ENCODE peak calls at places on chromosomes 6 and 20, in ten cellular contexts. One of them, this sample, is unnamed.

GRCh38 chr6:134564705-134565104 is 246.8 kb upstream of the SGK1 start:
- DNase-seq in Calu3: no peak
- DNase-seq in activated CD4-positive, alpha-beta T cell treated with anti-CD3 and anti-CD28 coated beads for 48 hours: no peak
- DNase-seq in KG1: no peak
- DNase-seq in A673: no peak
- DNase-seq in mucosa of gallbladder: no peak
- DNase-seq in left colon: no peak
- DNase-seq in IMR-90: no peak
- DNase-seq in fibroblast of the aortic adventitia: no peak
- DNase-seq in CD8-positive, alpha-beta memory T cell: no peak
- DNase-seq in this sample: peak

GRCh38 chr20:63024573-63025392 is 18.0 kb upstream of the BHLHE23 start:
- DNase-seq in Calu3: no peak
- DNase-seq in activated CD4-positive, alpha-beta T cell treated with anti-CD3 and anti-CD28 coated beads for 48 hours: no peak
- DNase-seq in KG1: no peak
- DNase-seq in A673: no peak
- DNase-seq in mucosa of gallbladder: no peak
- DNase-seq in left colon: no peak
- DNase-seq in IMR-90: no peak
- DNase-seq in fibroblast of the aortic adventitia: no peak
- DNase-seq in CD8-positive, alpha-beta memory T cell: no peak
- DNase-seq in this sample: no peak

GRCh38 chr6:141551318-141551717 is 581.4 kb upstream of the GJE1 start:
- DNase-seq in Calu3: no peak
- DNase-seq in activated CD4-positive, alpha-beta T cell treated with anti-CD3 and anti-CD28 coated beads for 48 hours: no peak
- DNase-seq in KG1: no peak
- DNase-seq in A673: peak
- DNase-seq in mucosa of gallbladder: no peak
- DNase-seq in left colon: no peak
- DNase-seq in IMR-90: no peak
- DNase-seq in fibroblast of the aortic adventitia: no peak
- DNase-seq in CD8-positive, alpha-beta memory T cell: no peak
- DNase-seq in this sample: no peak

GRCh38 chr20:23166563-23166962 is 80.4 kb upstream of the CD93 start:
- DNase-seq in Calu3: no peak
- DNase-seq in activated CD4-positive, alpha-beta T cell treated with anti-CD3 and anti-CD28 coated beads for 48 hours: no peak
- DNase-seq in KG1: no peak
- DNase-seq in A673: no peak
- DNase-seq in mucosa of gallbladder: no peak
- DNase-seq in left colon: no peak
- DNase-seq in IMR-90: no peak
- DNase-seq in fibroblast of the aortic adventitia: no peak
- DNase-seq in CD8-positive, alpha-beta memory T cell: no peak
- DNase-seq in this sample: no peak

GRCh38 chr6:8219352-8219943 is 117.1 kb upstream of the EEF1E1 start:
- DNase-seq in Calu3: peak
- DNase-seq in activated CD4-positive, alpha-beta T cell treated with anti-CD3 and anti-CD28 coated beads for 48 hours: peak
- DNase-seq in KG1: peak
- DNase-seq in A673: peak
- DNase-seq in mucosa of gallbladder: peak
- DNase-seq in left colon: peak
- DNase-seq in IMR-90: peak
- DNase-seq in fibroblast of the aortic adventitia: peak
- DNase-seq in CD8-positive, alpha-beta memory T cell: peak
- DNase-seq in this sample: peak

GRCh38 chr6:18242062-18242851 is 22.1 kb downstream of the DEK start:
- DNase-seq in Calu3: no peak
- DNase-seq in activated CD4-positive, alpha-beta T cell treated with anti-CD3 and anti-CD28 coated beads for 48 hours: no peak
- DNase-seq in KG1: no peak
- DNase-seq in A673: no peak
- DNase-seq in mucosa of gallbladder: no peak
- DNase-seq in left colon: no peak
- DNase-seq in IMR-90: peak
- DNase-seq in fibroblast of the aortic adventitia: peak
- DNase-seq in CD8-positive, alpha-beta memory T cell: no peak
- DNase-seq in this sample: no peak

GRCh38 chr6:148175511-148176188 is 167.0 kb upstream of the SASH1 start:
- DNase-seq in Calu3: no peak
- DNase-seq in activated CD4-positive, alpha-beta T cell treated with anti-CD3 and anti-CD28 coated beads for 48 hours: no peak
- DNase-seq in KG1: no peak
- DNase-seq in A673: no peak
- DNase-seq in mucosa of gallbladder: no peak
- DNase-seq in left colon: no peak
- DNase-seq in IMR-90: peak
- DNase-seq in fibroblast of the aortic adventitia: peak
- DNase-seq in CD8-positive, alpha-beta memory T cell: no peak
- DNase-seq in this sample: no peak

GRCh38 chr6:75128881-75129570 is 76.8 kb downstream of the COL12A1 start:
- DNase-seq in Calu3: no peak
- DNase-seq in activated CD4-positive, alpha-beta T cell treated with anti-CD3 and anti-CD28 coated beads for 48 hours: no peak
- DNase-seq in KG1: no peak
- DNase-seq in A673: no peak
- DNase-seq in mucosa of gallbladder: no peak
- DNase-seq in left colon: no peak
- DNase-seq in IMR-90: no peak
- DNase-seq in fibroblast of the aortic adventitia: peak
- DNase-seq in CD8-positive, alpha-beta memory T cell: no peak
- DNase-seq in this sample: no peak

GRCh38 chr6:93575495-93575894 is 156.1 kb upstream of the EPHA7 start:
- DNase-seq in Calu3: no peak
- DNase-seq in activated CD4-positive, alpha-beta T cell treated with anti-CD3 and anti-CD28 coated beads for 48 hours: no peak
- DNase-seq in KG1: no peak
- DNase-seq in A673: no peak
- DNase-seq in mucosa of gallbladder: no peak
- DNase-seq in left colon: no peak
- DNase-seq in IMR-90: no peak
- DNase-seq in fibroblast of the aortic adventitia: no peak
- DNase-seq in CD8-positive, alpha-beta memory T cell: no peak
- DNase-seq in this sample: no peak

GRCh38 chr6:24918641-24919403 is 16.9 kb downstream of the RIPOR2 start:
- DNase-seq in Calu3: no peak
- DNase-seq in activated CD4-positive, alpha-beta T cell treated with anti-CD3 and anti-CD28 coated beads for 48 hours: peak
- DNase-seq in KG1: no peak
- DNase-seq in A673: peak
- DNase-seq in mucosa of gallbladder: no peak
- DNase-seq in left colon: no peak
- DNase-seq in IMR-90: no peak
- DNase-seq in fibroblast of the aortic adventitia: no peak
- DNase-seq in CD8-positive, alpha-beta memory T cell: no peak
- DNase-seq in this sample: peak

GRCh38 chr6:14818422-14818884 is 427.4 kb upstream of the JARID2 start:
- DNase-seq in Calu3: no peak
- DNase-seq in activated CD4-positive, alpha-beta T cell treated with anti-CD3 and anti-CD28 coated beads for 48 hours: no peak
- DNase-seq in KG1: no peak
- DNase-seq in A673: no peak
- DNase-seq in mucosa of gallbladder: peak
- DNase-seq in left colon: peak
- DNase-seq in IMR-90: no peak
- DNase-seq in fibroblast of the aortic adventitia: no peak
- DNase-seq in CD8-positive, alpha-beta memory T cell: no peak
- DNase-seq in this sample: no peak

GRCh38 chr6:156953478-156954146 is 176.4 kb downstream of the ARID1B start:
- DNase-seq in Calu3: peak
- DNase-seq in activated CD4-positive, alpha-beta T cell treated with anti-CD3 and anti-CD28 coated beads for 48 hours: no peak
- DNase-seq in KG1: no peak
- DNase-seq in A673: peak
- DNase-seq in mucosa of gallbladder: peak
- DNase-seq in left colon: no peak
- DNase-seq in IMR-90: peak
- DNase-seq in fibroblast of the aortic adventitia: peak
- DNase-seq in CD8-positive, alpha-beta memory T cell: peak
- DNase-seq in this sample: peak

GRCh38 chr6:164477790-164478189 is 831.6 kb downstream of the C6orf118 start:
- DNase-seq in Calu3: no peak
- DNase-seq in activated CD4-positive, alpha-beta T cell treated with anti-CD3 and anti-CD28 coated beads for 48 hours: no peak
- DNase-seq in KG1: no peak
- DNase-seq in A673: no peak
- DNase-seq in mucosa of gallbladder: no peak
- DNase-seq in left colon: no peak
- DNase-seq in IMR-90: no peak
- DNase-seq in fibroblast of the aortic adventitia: no peak
- DNase-seq in CD8-positive, alpha-beta memory T cell: no peak
- DNase-seq in this sample: no peak

GRCh38 chr6:90483116-90483839 is 103.6 kb downstream of the MAP3K7 start:
- DNase-seq in Calu3: no peak
- DNase-seq in activated CD4-positive, alpha-beta T cell treated with anti-CD3 and anti-CD28 coated beads for 48 hours: no peak
- DNase-seq in KG1: no peak
- DNase-seq in A673: no peak
- DNase-seq in mucosa of gallbladder: no peak
- DNase-seq in left colon: no peak
- DNase-seq in IMR-90: peak
- DNase-seq in fibroblast of the aortic adventitia: peak
- DNase-seq in CD8-positive, alpha-beta memory T cell: no peak
- DNase-seq in this sample: no peak

GRCh38 chr6:138162104-138162946 is 586 bp downstream of the ARFGEF3 start:
- DNase-seq in Calu3: peak
- DNase-seq in activated CD4-positive, alpha-beta T cell treated with anti-CD3 and anti-CD28 coated beads for 48 hours: no peak
- DNase-seq in KG1: no peak
- DNase-seq in A673: peak
- DNase-seq in mucosa of gallbladder: no peak
- DNase-seq in left colon: no peak
- DNase-seq in IMR-90: no peak
- DNase-seq in fibroblast of the aortic adventitia: peak
- DNase-seq in CD8-positive, alpha-beta memory T cell: no peak
- DNase-seq in this sample: peak

GRCh38 chr6:107101661-107102413 is 13.5 kb downstream of the BEND3 start:
- DNase-seq in Calu3: no peak
- DNase-seq in activated CD4-positive, alpha-beta T cell treated with anti-CD3 and anti-CD28 coated beads for 48 hours: no peak
- DNase-seq in KG1: no peak
- DNase-seq in A673: no peak
- DNase-seq in mucosa of gallbladder: no peak
- DNase-seq in left colon: no peak
- DNase-seq in IMR-90: no peak
- DNase-seq in fibroblast of the aortic adventitia: no peak
- DNase-seq in CD8-positive, alpha-beta memory T cell: no peak
- DNase-seq in this sample: no peak

GRCh38 chr20:63969851-63970713 is at the start of gene ZNF512B:
- DNase-seq in Calu3: peak
- DNase-seq in activated CD4-positive, alpha-beta T cell treated with anti-CD3 and anti-CD28 coated beads for 48 hours: peak
- DNase-seq in KG1: no peak
- DNase-seq in A673: peak
- DNase-seq in mucosa of gallbladder: peak
- DNase-seq in left colon: peak
- DNase-seq in IMR-90: peak
- DNase-seq in fibroblast of the aortic adventitia: peak
- DNase-seq in CD8-positive, alpha-beta memory T cell: peak
- DNase-seq in this sample: peak

GRCh38 chr6:152170313-152170701 is 362.8 kb downstream of the ESR1 start:
- DNase-seq in Calu3: no peak
- DNase-seq in activated CD4-positive, alpha-beta T cell treated with anti-CD3 and anti-CD28 coated beads for 48 hours: no peak
- DNase-seq in KG1: no peak
- DNase-seq in A673: no peak
- DNase-seq in mucosa of gallbladder: no peak
- DNase-seq in left colon: no peak
- DNase-seq in IMR-90: no peak
- DNase-seq in fibroblast of the aortic adventitia: no peak
- DNase-seq in CD8-positive, alpha-beta memory T cell: no peak
- DNase-seq in this sample: no peak

GRCh38 chr6:42294759-42295158 is 77.1 kb upstream of the MRPS10 start:
- DNase-seq in Calu3: peak
- DNase-seq in activated CD4-positive, alpha-beta T cell treated with anti-CD3 and anti-CD28 coated beads for 48 hours: no peak
- DNase-seq in KG1: no peak
- DNase-seq in A673: no peak
- DNase-seq in mucosa of gallbladder: peak
- DNase-seq in left colon: no peak
- DNase-seq in IMR-90: peak
- DNase-seq in fibroblast of the aortic adventitia: peak
- DNase-seq in CD8-positive, alpha-beta memory T cell: no peak
- DNase-seq in this sample: no peak

GRCh38 chr6:148593130-148593812 is 153.6 kb upstream of the UST start:
- DNase-seq in Calu3: no peak
- DNase-seq in activated CD4-positive, alpha-beta T cell treated with anti-CD3 and anti-CD28 coated beads for 48 hours: no peak
- DNase-seq in KG1: no peak
- DNase-seq in A673: no peak
- DNase-seq in mucosa of gallbladder: no peak
- DNase-seq in left colon: no peak
- DNase-seq in IMR-90: peak
- DNase-seq in fibroblast of the aortic adventitia: peak
- DNase-seq in CD8-positive, alpha-beta memory T cell: no peak
- DNase-seq in this sample: no peak

GRCh38 chr20:6974819-6975218 is 207.3 kb downstream of the BMP2 start:
- DNase-seq in Calu3: no peak
- DNase-seq in activated CD4-positive, alpha-beta T cell treated with anti-CD3 and anti-CD28 coated beads for 48 hours: no peak
- DNase-seq in KG1: no peak
- DNase-seq in A673: no peak
- DNase-seq in mucosa of gallbladder: no peak
- DNase-seq in left colon: no peak
- DNase-seq in IMR-90: no peak
- DNase-seq in fibroblast of the aortic adventitia: no peak
- DNase-seq in CD8-positive, alpha-beta memory T cell: no peak
- DNase-seq in this sample: no peak

GRCh38 chr6:11251553-11252358 is 19.3 kb upstream of the NEDD9 start:
- DNase-seq in Calu3: peak
- DNase-seq in activated CD4-positive, alpha-beta T cell treated with anti-CD3 and anti-CD28 coated beads for 48 hours: no peak
- DNase-seq in KG1: no peak
- DNase-seq in A673: no peak
- DNase-seq in mucosa of gallbladder: peak
- DNase-seq in left colon: no peak
- DNase-seq in IMR-90: peak
- DNase-seq in fibroblast of the aortic adventitia: peak
- DNase-seq in CD8-positive, alpha-beta memory T cell: no peak
- DNase-seq in this sample: no peak

GRCh38 chr20:40050596-40050995 is 638.4 kb downstream of the MAFB start:
- DNase-seq in Calu3: no peak
- DNase-seq in activated CD4-positive, alpha-beta T cell treated with anti-CD3 and anti-CD28 coated beads for 48 hours: no peak
- DNase-seq in KG1: no peak
- DNase-seq in A673: no peak
- DNase-seq in mucosa of gallbladder: no peak
- DNase-seq in left colon: no peak
- DNase-seq in IMR-90: no peak
- DNase-seq in fibroblast of the aortic adventitia: no peak
- DNase-seq in CD8-positive, alpha-beta memory T cell: no peak
- DNase-seq in this sample: no peak

GRCh38 chr6:107692351-107692750 is 131.8 kb downstream of the SCML4 start:
- DNase-seq in Calu3: no peak
- DNase-seq in activated CD4-positive, alpha-beta T cell treated with anti-CD3 and anti-CD28 coated beads for 48 hours: no peak
- DNase-seq in KG1: no peak
- DNase-seq in A673: no peak
- DNase-seq in mucosa of gallbladder: no peak
- DNase-seq in left colon: no peak
- DNase-seq in IMR-90: peak
- DNase-seq in fibroblast of the aortic adventitia: peak
- DNase-seq in CD8-positive, alpha-beta memory T cell: no peak
- DNase-seq in this sample: no peak

GRCh38 chr6:75436869-75437268 is 56.7 kb downstream of the FILIP1 start:
- DNase-seq in Calu3: no peak
- DNase-seq in activated CD4-positive, alpha-beta T cell treated with anti-CD3 and anti-CD28 coated beads for 48 hours: no peak
- DNase-seq in KG1: no peak
- DNase-seq in A673: no peak
- DNase-seq in mucosa of gallbladder: peak
- DNase-seq in left colon: peak
- DNase-seq in IMR-90: no peak
- DNase-seq in fibroblast of the aortic adventitia: peak
- DNase-seq in CD8-positive, alpha-beta memory T cell: no peak
- DNase-seq in this sample: no peak

GRCh38 chr6:3879194-3879952 is 30.2 kb downstream of the FAM50B start:
- DNase-seq in Calu3: no peak
- DNase-seq in activated CD4-positive, alpha-beta T cell treated with anti-CD3 and anti-CD28 coated beads for 48 hours: no peak
- DNase-seq in KG1: no peak
- DNase-seq in A673: no peak
- DNase-seq in mucosa of gallbladder: no peak
- DNase-seq in left colon: no peak
- DNase-seq in IMR-90: no peak
- DNase-seq in fibroblast of the aortic adventitia: no peak
- DNase-seq in CD8-positive, alpha-beta memory T cell: no peak
- DNase-seq in this sample: no peak

GRCh38 chr6:26064619-26065257 is 22.5 kb upstream of the HFE start:
- DNase-seq in Calu3: peak
- DNase-seq in activated CD4-positive, alpha-beta T cell treated with anti-CD3 and anti-CD28 coated beads for 48 hours: peak
- DNase-seq in KG1: peak
- DNase-seq in A673: peak
- DNase-seq in mucosa of gallbladder: peak
- DNase-seq in left colon: peak
- DNase-seq in IMR-90: peak
- DNase-seq in fibroblast of the aortic adventitia: peak
- DNase-seq in CD8-positive, alpha-beta memory T cell: peak
- DNase-seq in this sample: peak

GRCh38 chr6:159762681-159763293 is 942 bp downstream of the ACAT2 start:
- DNase-seq in Calu3: no peak
- DNase-seq in activated CD4-positive, alpha-beta T cell treated with anti-CD3 and anti-CD28 coated beads for 48 hours: peak
- DNase-seq in KG1: no peak
- DNase-seq in A673: no peak
- DNase-seq in mucosa of gallbladder: peak
- DNase-seq in left colon: peak
- DNase-seq in IMR-90: no peak
- DNase-seq in fibroblast of the aortic adventitia: peak
- DNase-seq in CD8-positive, alpha-beta memory T cell: no peak
- DNase-seq in this sample: peak

This sample was measured in NCI-H345.